ENCODE peak calls at places on chromosome X, in eight cellular contexts. E is thoracic aorta; R is fibroblast of mammary gland; T is BE2C; H is CD8-positive, alpha-beta memory T cell; G is BJ; P is fibroblast of the aortic adventitia; K is heart right ventricle. V is an unnamed sample.

GRCh38 chrX:19824603-19825002 is 62.8 kb downstream of the SH3KBP1 start:
- DNase-seq in R (peak; percentile 79), H (peak; percentile 29), E (no peak), K (no peak), T (no peak), P (no peak), G (no peak), V (no peak)

GRCh38 chrX:153669174-153669890 is 4.3 kb downstream of the PNCK start:
- DNase-seq in E (no peak), P (no peak), G (no peak), T (peak; percentile 50), K (no peak), H (peak; percentile 39), R (peak; percentile 10), V (no peak)

GRCh38 chrX:123975180-123975579 is 13.7 kb downstream of the STAG2 start:
- DNase-seq in T (no peak), R (peak; percentile 56), H (no peak), G (no peak), E (no peak), K (no peak), P (peak; percentile 84), V (peak; percentile 48)

GRCh38 chrX:17355976-17356375 is 19.0 kb upstream of the NHS start:
- DNase-seq in R (no peak), H (no peak), K (no peak), G (no peak), P (no peak), E (no peak), T (no peak), V (no peak)

GRCh38 chrX:119417376-119417775 is 18.2 kb downstream of the SLC25A43 start:
- DNase-seq in H (no peak), R (no peak), K (no peak), E (no peak), P (no peak), G (no peak), T (no peak), V (no peak)

GRCh38 chrX:46876901-46877300 is 35.3 kb upstream of the JADE3 start:
- DNase-seq in E (no peak), K (no peak), T (no peak), P (peak; percentile 31), G (no peak), H (no peak), R (no peak), V (no peak)

GRCh38 chrX:12970691-12971202 is 4.2 kb upstream of the TMSB4X start:
- DNase-seq in K (no peak), G (no peak), P (peak; percentile 74), T (no peak), E (no peak), R (peak; percentile 79), H (peak; percentile 75), V (no peak)

GRCh38 chrX:105460366-105460765 is 239.9 kb upstream of the TEX13A start:
- DNase-seq in T (no peak), H (no peak), G (no peak), P (peak; percentile 55), K (no peak), R (peak; percentile 75), E (no peak), V (peak; percentile 25)

GRCh38 chrX:20361890-20362262 is 95.2 kb upstream of the RPS6KA3 start:
- DNase-seq in P (peak; percentile 71), K (no peak), E (no peak), G (peak; percentile 37), H (no peak), R (peak; percentile 51), T (no peak), V (peak; percentile 50)

GRCh38 chrX:30865020-30865419 is 24.0 kb downstream of the TAB3 start:
- DNase-seq in T (peak; percentile 3), P (no peak), H (no peak), R (no peak), G (no peak), K (no peak), E (no peak), V (peak; percentile 48)

GRCh38 chrX:135000516-135000915 is 9.7 kb downstream of the SMIM10 start:
- DNase-seq in P (no peak), H (no peak), E (no peak), T (no peak), K (no peak), G (no peak), R (peak; percentile 11), V (no peak)

GRCh38 chrX:119753639-119754257 is 4.6 kb upstream of the SOWAHD start:
- DNase-seq in T (peak; percentile 42), E (no peak), H (peak; percentile 79), R (peak; percentile 51), K (no peak), G (no peak), P (peak; percentile 47), V (peak; percentile 45)

GRCh38 chrX:72145181-72145580 is 13.5 kb upstream of the RTL5 start:
- DNase-seq in K (no peak), E (no peak), H (no peak), P (no peak), R (no peak), G (no peak), T (no peak), V (no peak)

GRCh38 chrX:153339662-153340061 is 5.7 kb downstream of the ZNF275 start:
- DNase-seq in R (no peak), H (no peak), G (no peak), E (no peak), P (no peak), K (no peak), T (no peak), V (no peak)

DNA sequence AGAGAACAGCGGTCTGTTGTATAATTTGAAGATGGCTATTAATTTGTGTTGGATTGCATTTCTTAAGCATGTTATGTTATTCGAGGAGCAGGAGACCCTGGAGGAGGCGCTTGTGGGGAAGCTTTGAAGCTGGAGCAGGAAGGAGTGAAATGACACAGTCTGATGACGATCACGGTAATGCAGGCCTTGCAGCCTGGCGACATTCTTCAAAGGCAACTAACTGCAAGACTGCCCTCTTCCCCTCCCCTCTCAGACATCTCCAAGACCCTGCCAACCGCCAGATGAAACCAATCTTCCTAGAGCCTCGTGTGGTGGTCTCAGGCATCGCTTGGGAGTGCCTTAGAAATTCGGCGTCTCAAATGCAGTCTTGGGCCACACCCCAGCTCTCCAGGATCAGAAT is 16.1 kb downstream of the CLCN4 start:
- DNase-seq in H (no peak), K (no peak), R (no peak), G (no peak), P (no peak), E (no peak), T (no peak), V (no peak)
- H3K4me3 ChIP-seq in H (no peak overlapping the region), K (no peak overlapping the region), R (peak overlapping the region; percentile 31), G (no peak overlapping the region), P (no peak overlapping the region), E (no peak overlapping the region), T (no peak overlapping the region), V (no peak overlapping the region)

DNA sequence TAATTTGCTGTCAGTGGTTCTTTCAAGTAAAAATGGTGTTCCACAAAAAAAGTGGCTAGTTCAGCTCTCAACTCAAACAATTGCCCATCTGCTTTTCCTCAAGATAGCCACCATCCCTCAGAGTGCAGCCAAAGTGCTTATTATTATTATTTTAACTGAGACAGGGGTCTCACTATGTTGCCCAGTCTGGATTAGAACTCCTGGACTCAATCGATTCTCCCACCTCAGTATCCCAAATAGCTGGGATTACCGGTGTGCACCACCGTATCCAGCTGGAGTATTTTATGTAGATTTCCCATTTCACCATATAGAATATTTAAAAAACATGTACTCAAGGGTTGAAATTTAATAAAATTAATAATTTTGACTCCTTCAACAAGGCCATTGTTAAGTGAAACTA is 62.1 kb upstream of the USP9X start:
- DNase-seq in H (no peak), T (no peak), E (no peak), K (no peak), R (no peak), P (no peak), G (no peak), V (no peak)
- H3K4me3 ChIP-seq in H (no peak overlapping the region), T (no peak overlapping the region), E (no peak overlapping the region), K (no peak overlapping the region), R (no peak overlapping the region), P (no peak overlapping the region), G (no peak overlapping the region), V (no peak overlapping the region)

GRCh38 chrX:34764842-34765241 is 107.8 kb upstream of the TMEM47 start:
- DNase-seq in R (no peak), E (no peak), T (no peak), P (no peak), H (no peak), K (no peak), G (no peak), V (no peak)
- H3K4me3 ChIP-seq in R (no peak overlapping the region), E (no peak overlapping the region), T (no peak overlapping the region), P (no peak overlapping the region), H (no peak overlapping the region), K (no peak overlapping the region), G (no peak overlapping the region), V (no peak overlapping the region)

GRCh38 chrX:499870-500364 is 113.2 kb upstream of the PPP2R3B start:
- DNase-seq in G (no peak), H (no peak), P (no peak), E (no peak), R (no peak), T (no peak), K (no peak), V (no peak)
- H3K4me3 ChIP-seq in G (no peak overlapping the region), H (no peak overlapping the region), P (no peak overlapping the region), E (no peak overlapping the region), R (no peak overlapping the region), T (no peak overlapping the region), K (no peak overlapping the region), V (no peak overlapping the region)

GRCh38 chrX:23813808-23814207 is 30.8 kb downstream of the SAT1 start:
- DNase-seq in P (no peak), G (no peak), H (no peak), R (no peak), T (no peak), K (no peak), E (no peak), V (no peak)

GRCh38 chrX:23810279-23810678 is 27.3 kb downstream of the SAT1 start:
- DNase-seq in E (no peak), T (no peak), R (no peak), G (no peak), P (no peak), K (no peak), H (no peak), V (no peak)

GRCh38 chrX:23816179-23816578 is 33.2 kb downstream of the SAT1 start:
- DNase-seq in E (no peak), K (no peak), G (no peak), P (no peak), H (no peak), T (no peak), R (no peak), V (no peak)

GRCh38 chrX:23815376-23815775 is 32.4 kb downstream of the SAT1 start:
- DNase-seq in T (no peak), G (no peak), P (no peak), K (no peak), R (no peak), H (no peak), E (no peak), V (no peak)

DNA sequence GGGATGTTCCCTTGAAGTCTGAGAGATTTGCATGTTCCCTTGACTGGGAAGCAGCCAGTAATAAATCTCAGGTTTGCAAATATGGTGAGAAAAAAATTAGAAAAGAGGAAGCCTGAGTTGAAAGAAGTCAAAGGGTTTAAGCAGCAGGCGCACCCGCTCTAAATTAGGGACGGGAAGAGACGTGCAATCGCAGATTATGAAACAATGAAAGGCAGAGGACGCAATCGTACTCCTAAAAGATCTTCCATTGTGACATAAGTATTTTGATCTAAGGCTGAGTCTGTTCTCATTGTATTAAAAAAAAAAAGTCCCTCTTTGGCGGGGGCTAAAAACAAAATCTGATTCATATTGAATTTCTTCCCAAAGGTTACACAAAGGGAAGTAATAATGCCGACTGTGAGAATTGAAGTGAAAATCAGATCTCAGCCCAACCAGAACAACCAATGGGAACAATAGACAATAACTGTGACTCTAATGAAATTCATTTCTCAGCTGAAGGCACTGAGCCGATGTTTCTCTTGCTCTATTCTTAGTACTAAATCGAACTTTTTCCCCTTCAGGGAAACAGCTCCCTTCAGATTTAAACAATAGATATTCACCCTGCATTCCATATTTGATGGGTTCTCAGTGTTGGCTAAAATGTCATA is 28.3 kb downstream of the SAT1 start:
- DNase-seq in H (no peak), R (peak; percentile 60), G (no peak), K (no peak), T (no peak), E (no peak), P (peak; percentile 22), V (peak; percentile 55)
- H3K4me3 ChIP-seq in H (no peak overlapping the region), R (no peak overlapping the region), G (no peak overlapping the region), K (peak overlapping the region; percentile 10), T (no peak overlapping the region), E (peak overlapping the region; percentile 7), P (no peak overlapping the region), V (no peak overlapping the region)

V was measured in epithelial cell of esophagus.